ENCODE peak calls at places on chromosomes 2 and 18, in eight cellular contexts. One of them, this sample, is unnamed.
A peak's percentile ranks its signal among the peaks of the same experiment; 100 is the strongest.

GRCh38 chr2:156455366-156455975 is 19.3 kb downstream of the GPD2 start:
- DNase-seq in A549: peak; percentile 65
- DNase-seq in cardiac fibroblast: peak; percentile 74
- DNase-seq in activated CD4-positive, alpha-beta T cell treated with anti-CD3 and anti-CD28 coated beads, Interleukin-2, amount 50 U/mL, for 48 hours: no peak
- DNase-seq in foreskin fibroblast: peak; percentile 80
- DNase-seq in hippocampal formation: no peak
- DNase-seq in SK-N-SH: no peak
- DNase-seq in GM04503: no peak
- DNase-seq in this sample: no peak

GRCh38 chr2:98090951-98091350 is 4.0 kb downstream of the VWA3B start:
- DNase-seq in activated CD4-positive, alpha-beta T cell treated with anti-CD3 and anti-CD28 coated beads, Interleukin-2, amount 50 U/mL, for 48 hours: no peak
- DNase-seq in A549: no peak
- DNase-seq in hippocampal formation: no peak
- DNase-seq in GM04503: no peak
- DNase-seq in foreskin fibroblast: no peak
- DNase-seq in cardiac fibroblast: no peak
- DNase-seq in SK-N-SH: no peak
- DNase-seq in this sample: no peak

GRCh38 chr2:240797914-240798313 is 22.1 kb downstream of the KIF1A start:
- DNase-seq in activated CD4-positive, alpha-beta T cell treated with anti-CD3 and anti-CD28 coated beads, Interleukin-2, amount 50 U/mL, for 48 hours: no peak
- DNase-seq in hippocampal formation: no peak
- DNase-seq in cardiac fibroblast: no peak
- DNase-seq in GM04503: no peak
- DNase-seq in SK-N-SH: no peak
- DNase-seq in A549: no peak
- DNase-seq in foreskin fibroblast: no peak
- DNase-seq in this sample: no peak

GRCh38 chr18:64618390-64618789 is 469.5 kb upstream of the LINC00305 start:
- DNase-seq in activated CD4-positive, alpha-beta T cell treated with anti-CD3 and anti-CD28 coated beads, Interleukin-2, amount 50 U/mL, for 48 hours: no peak
- DNase-seq in cardiac fibroblast: no peak
- DNase-seq in foreskin fibroblast: no peak
- DNase-seq in A549: no peak
- DNase-seq in SK-N-SH: no peak
- DNase-seq in GM04503: no peak
- DNase-seq in hippocampal formation: no peak
- DNase-seq in this sample: no peak

GRCh38 chr2:102668171-102668570 is 48.8 kb downstream of the SLC9A2 start:
- DNase-seq in SK-N-SH: no peak
- DNase-seq in GM04503: no peak
- DNase-seq in hippocampal formation: no peak
- DNase-seq in foreskin fibroblast: no peak
- DNase-seq in activated CD4-positive, alpha-beta T cell treated with anti-CD3 and anti-CD28 coated beads, Interleukin-2, amount 50 U/mL, for 48 hours: no peak
- DNase-seq in A549: no peak
- DNase-seq in cardiac fibroblast: no peak
- DNase-seq in this sample: no peak

GRCh38 chr18:41842886-41843285 is 112.1 kb upstream of the PIK3C3 start:
- DNase-seq in cardiac fibroblast: peak; percentile 52
- DNase-seq in hippocampal formation: no peak
- DNase-seq in activated CD4-positive, alpha-beta T cell treated with anti-CD3 and anti-CD28 coated beads, Interleukin-2, amount 50 U/mL, for 48 hours: no peak
- DNase-seq in SK-N-SH: no peak
- DNase-seq in foreskin fibroblast: peak; percentile 31
- DNase-seq in GM04503: no peak
- DNase-seq in A549: no peak
- DNase-seq in this sample: no peak

GRCh38 chr2:215439404-215439803 is 3.5 kb upstream of the FN1 start:
- DNase-seq in activated CD4-positive, alpha-beta T cell treated with anti-CD3 and anti-CD28 coated beads, Interleukin-2, amount 50 U/mL, for 48 hours: no peak
- DNase-seq in cardiac fibroblast: peak; percentile 33
- DNase-seq in hippocampal formation: no peak
- DNase-seq in GM04503: no peak
- DNase-seq in A549: no peak
- DNase-seq in foreskin fibroblast: no peak
- DNase-seq in SK-N-SH: no peak
- DNase-seq in this sample: no peak

GRCh38 chr2:203599509-203599908 is 64.4 kb upstream of the RAPH1 start:
- DNase-seq in activated CD4-positive, alpha-beta T cell treated with anti-CD3 and anti-CD28 coated beads, Interleukin-2, amount 50 U/mL, for 48 hours: no peak
- DNase-seq in A549: no peak
- DNase-seq in hippocampal formation: no peak
- DNase-seq in cardiac fibroblast: no peak
- DNase-seq in SK-N-SH: no peak
- DNase-seq in foreskin fibroblast: no peak
- DNase-seq in GM04503: no peak
- DNase-seq in this sample: no peak

GRCh38 chr18:73785276-73785675 is 362.4 kb downstream of the FBXO15 start:
- DNase-seq in A549: no peak
- DNase-seq in GM04503: no peak
- DNase-seq in hippocampal formation: no peak
- DNase-seq in cardiac fibroblast: peak; percentile 72
- DNase-seq in SK-N-SH: no peak
- DNase-seq in foreskin fibroblast: peak; percentile 57
- DNase-seq in activated CD4-positive, alpha-beta T cell treated with anti-CD3 and anti-CD28 coated beads, Interleukin-2, amount 50 U/mL, for 48 hours: no peak
- DNase-seq in this sample: no peak

GRCh38 chr18:56085561-56085960 is 497.6 kb upstream of the TCF4 start:
- DNase-seq in GM04503: peak; percentile 89
- DNase-seq in hippocampal formation: no peak
- DNase-seq in activated CD4-positive, alpha-beta T cell treated with anti-CD3 and anti-CD28 coated beads, Interleukin-2, amount 50 U/mL, for 48 hours: no peak
- DNase-seq in SK-N-SH: no peak
- DNase-seq in A549: no peak
- DNase-seq in foreskin fibroblast: peak; percentile 76
- DNase-seq in cardiac fibroblast: peak; percentile 94
- DNase-seq in this sample: no peak

GRCh38 chr2:179720173-179720772 is 141.1 kb downstream of the ZNF385B start:
- DNase-seq in A549: no peak
- DNase-seq in hippocampal formation: no peak
- DNase-seq in GM04503: no peak
- DNase-seq in cardiac fibroblast: no peak
- DNase-seq in foreskin fibroblast: no peak
- DNase-seq in SK-N-SH: no peak
- DNase-seq in activated CD4-positive, alpha-beta T cell treated with anti-CD3 and anti-CD28 coated beads, Interleukin-2, amount 50 U/mL, for 48 hours: no peak
- DNase-seq in this sample: no peak

GRCh38 chr2:173969886-173970285 is 4.7 kb upstream of the SP3 start:
- DNase-seq in SK-N-SH: no peak
- DNase-seq in foreskin fibroblast: peak; percentile 66
- DNase-seq in hippocampal formation: no peak
- DNase-seq in A549: no peak
- DNase-seq in activated CD4-positive, alpha-beta T cell treated with anti-CD3 and anti-CD28 coated beads, Interleukin-2, amount 50 U/mL, for 48 hours: no peak
- DNase-seq in cardiac fibroblast: peak; percentile 49
- DNase-seq in GM04503: no peak
- DNase-seq in this sample: no peak

GRCh38 chr2:84280873-84281272 is 178.2 kb downstream of the SUCLG1 start:
- DNase-seq in hippocampal formation: no peak
- DNase-seq in foreskin fibroblast: no peak
- DNase-seq in A549: no peak
- DNase-seq in activated CD4-positive, alpha-beta T cell treated with anti-CD3 and anti-CD28 coated beads, Interleukin-2, amount 50 U/mL, for 48 hours: no peak
- DNase-seq in SK-N-SH: no peak
- DNase-seq in cardiac fibroblast: no peak
- DNase-seq in GM04503: no peak
- DNase-seq in this sample: no peak

GRCh38 chr2:164599954-164600589 is 21.2 kb downstream of the GRB14 start:
- DNase-seq in hippocampal formation: no peak
- DNase-seq in SK-N-SH: peak; percentile 55
- DNase-seq in activated CD4-positive, alpha-beta T cell treated with anti-CD3 and anti-CD28 coated beads, Interleukin-2, amount 50 U/mL, for 48 hours: no peak
- DNase-seq in GM04503: peak; percentile 17
- DNase-seq in A549: peak; percentile 53
- DNase-seq in foreskin fibroblast: peak; percentile 77
- DNase-seq in cardiac fibroblast: peak; percentile 92
- DNase-seq in this sample: peak; percentile 22

GRCh38 chr18:72470391-72470790 is 73.8 kb downstream of the CBLN2 start:
- DNase-seq in hippocampal formation: no peak
- DNase-seq in A549: no peak
- DNase-seq in GM04503: no peak
- DNase-seq in SK-N-SH: no peak
- DNase-seq in cardiac fibroblast: no peak
- DNase-seq in foreskin fibroblast: peak; percentile 57
- DNase-seq in activated CD4-positive, alpha-beta T cell treated with anti-CD3 and anti-CD28 coated beads, Interleukin-2, amount 50 U/mL, for 48 hours: no peak
- DNase-seq in this sample: no peak

GRCh38 chr2:39542523-39542922 is 105.4 kb upstream of the MAP4K3 start:
- DNase-seq in A549: no peak
- DNase-seq in activated CD4-positive, alpha-beta T cell treated with anti-CD3 and anti-CD28 coated beads, Interleukin-2, amount 50 U/mL, for 48 hours: no peak
- DNase-seq in SK-N-SH: peak; percentile 62
- DNase-seq in foreskin fibroblast: no peak
- DNase-seq in hippocampal formation: no peak
- DNase-seq in GM04503: no peak
- DNase-seq in cardiac fibroblast: no peak
- DNase-seq in this sample: no peak

GRCh38 chr2:74685408-74685807 is 31.4 kb downstream of the SEMA4F start:
- DNase-seq in hippocampal formation: no peak
- DNase-seq in foreskin fibroblast: no peak
- DNase-seq in A549: no peak
- DNase-seq in cardiac fibroblast: no peak
- DNase-seq in SK-N-SH: no peak
- DNase-seq in GM04503: no peak
- DNase-seq in activated CD4-positive, alpha-beta T cell treated with anti-CD3 and anti-CD28 coated beads, Interleukin-2, amount 50 U/mL, for 48 hours: no peak
- DNase-seq in this sample: no peak

GRCh38 chr2:55140316-55141219 is 90.3 kb upstream of the RTN4 start:
- DNase-seq in cardiac fibroblast: no peak
- DNase-seq in A549: no peak
- DNase-seq in foreskin fibroblast: no peak
- DNase-seq in activated CD4-positive, alpha-beta T cell treated with anti-CD3 and anti-CD28 coated beads, Interleukin-2, amount 50 U/mL, for 48 hours: no peak
- DNase-seq in GM04503: no peak
- DNase-seq in hippocampal formation: no peak
- DNase-seq in SK-N-SH: no peak
- DNase-seq in this sample: no peak

GRCh38 chr2:190340369-190340768 is 3.0 kb upstream of the INPP1 start:
- DNase-seq in A549: no peak
- DNase-seq in GM04503: no peak
- DNase-seq in cardiac fibroblast: peak; percentile 52
- DNase-seq in activated CD4-positive, alpha-beta T cell treated with anti-CD3 and anti-CD28 coated beads, Interleukin-2, amount 50 U/mL, for 48 hours: no peak
- DNase-seq in hippocampal formation: no peak
- DNase-seq in foreskin fibroblast: peak; percentile 44
- DNase-seq in SK-N-SH: no peak
- DNase-seq in this sample: no peak

GRCh38 chr2:202164409-202164808 is 74.0 kb downstream of the SUMO1 start:
- DNase-seq in activated CD4-positive, alpha-beta T cell treated with anti-CD3 and anti-CD28 coated beads, Interleukin-2, amount 50 U/mL, for 48 hours: no peak
- DNase-seq in hippocampal formation: no peak
- DNase-seq in GM04503: no peak
- DNase-seq in cardiac fibroblast: no peak
- DNase-seq in foreskin fibroblast: no peak
- DNase-seq in A549: no peak
- DNase-seq in SK-N-SH: no peak
- DNase-seq in this sample: no peak

GRCh38 chr2:20135631-20136050 is 84.2 kb upstream of the LAPTM4A start:
- DNase-seq in GM04503: no peak
- DNase-seq in A549: peak; percentile 71
- DNase-seq in SK-N-SH: peak; percentile 89
- DNase-seq in hippocampal formation: peak; percentile 37
- DNase-seq in activated CD4-positive, alpha-beta T cell treated with anti-CD3 and anti-CD28 coated beads, Interleukin-2, amount 50 U/mL, for 48 hours: peak; percentile 53
- DNase-seq in foreskin fibroblast: peak; percentile 89
- DNase-seq in cardiac fibroblast: peak; percentile 71
- DNase-seq in this sample: peak; percentile 28

GRCh38 chr18:76371804-76372203 is 123.2 kb downstream of the ZNF516 start:
- DNase-seq in hippocampal formation: no peak
- DNase-seq in SK-N-SH: no peak
- DNase-seq in cardiac fibroblast: no peak
- DNase-seq in activated CD4-positive, alpha-beta T cell treated with anti-CD3 and anti-CD28 coated beads, Interleukin-2, amount 50 U/mL, for 48 hours: no peak
- DNase-seq in A549: no peak
- DNase-seq in foreskin fibroblast: no peak
- DNase-seq in GM04503: no peak
- DNase-seq in this sample: no peak

GRCh38 chr18:28045176-28045810 is 131.6 kb downstream of the CDH2 start:
- DNase-seq in activated CD4-positive, alpha-beta T cell treated with anti-CD3 and anti-CD28 coated beads, Interleukin-2, amount 50 U/mL, for 48 hours: no peak
- DNase-seq in GM04503: no peak
- DNase-seq in cardiac fibroblast: peak; percentile 92
- DNase-seq in hippocampal formation: no peak
- DNase-seq in SK-N-SH: no peak
- DNase-seq in A549: no peak
- DNase-seq in foreskin fibroblast: peak; percentile 40
- DNase-seq in this sample: no peak

GRCh38 chr2:39506215-39506614 is 69.1 kb upstream of the MAP4K3 start:
- DNase-seq in SK-N-SH: no peak
- DNase-seq in hippocampal formation: no peak
- DNase-seq in A549: no peak
- DNase-seq in activated CD4-positive, alpha-beta T cell treated with anti-CD3 and anti-CD28 coated beads, Interleukin-2, amount 50 U/mL, for 48 hours: no peak
- DNase-seq in GM04503: no peak
- DNase-seq in cardiac fibroblast: peak; percentile 42
- DNase-seq in foreskin fibroblast: no peak
- DNase-seq in this sample: no peak

GRCh38 chr2:235270951-235271350 is 222.9 kb upstream of the AGAP1 start:
- DNase-seq in A549: no peak
- DNase-seq in SK-N-SH: no peak
- DNase-seq in activated CD4-positive, alpha-beta T cell treated with anti-CD3 and anti-CD28 coated beads, Interleukin-2, amount 50 U/mL, for 48 hours: peak; percentile 72
- DNase-seq in hippocampal formation: no peak
- DNase-seq in cardiac fibroblast: peak; percentile 82
- DNase-seq in GM04503: peak; percentile 44
- DNase-seq in foreskin fibroblast: peak; percentile 46
- DNase-seq in this sample: peak; percentile 31

GRCh38 chr2:68746408-68746807 is 11.8 kb downstream of the ARHGAP25 start:
- DNase-seq in GM04503: no peak
- DNase-seq in hippocampal formation: no peak
- DNase-seq in SK-N-SH: no peak
- DNase-seq in foreskin fibroblast: no peak
- DNase-seq in A549: no peak
- DNase-seq in activated CD4-positive, alpha-beta T cell treated with anti-CD3 and anti-CD28 coated beads, Interleukin-2, amount 50 U/mL, for 48 hours: no peak
- DNase-seq in cardiac fibroblast: no peak
- DNase-seq in this sample: no peak

GRCh38 chr2:120313695-120314615 is 32.0 kb upstream of the INHBB start:
- DNase-seq in foreskin fibroblast: peak; percentile 22
- DNase-seq in hippocampal formation: no peak
- DNase-seq in A549: no peak
- DNase-seq in activated CD4-positive, alpha-beta T cell treated with anti-CD3 and anti-CD28 coated beads, Interleukin-2, amount 50 U/mL, for 48 hours: no peak
- DNase-seq in GM04503: no peak
- DNase-seq in cardiac fibroblast: no peak
- DNase-seq in SK-N-SH: no peak
- DNase-seq in this sample: no peak

GRCh38 chr2:104790901-104791495 is 62.9 kb upstream of the POU3F3 start:
- DNase-seq in foreskin fibroblast: no peak
- DNase-seq in SK-N-SH: no peak
- DNase-seq in hippocampal formation: no peak
- DNase-seq in cardiac fibroblast: no peak
- DNase-seq in A549: no peak
- DNase-seq in GM04503: no peak
- DNase-seq in activated CD4-positive, alpha-beta T cell treated with anti-CD3 and anti-CD28 coated beads, Interleukin-2, amount 50 U/mL, for 48 hours: no peak
- DNase-seq in this sample: no peak

GRCh38 chr2:88666576-88666975 is 24.9 kb upstream of the RPIA start:
- DNase-seq in SK-N-SH: no peak
- DNase-seq in foreskin fibroblast: no peak
- DNase-seq in cardiac fibroblast: no peak
- DNase-seq in A549: no peak
- DNase-seq in GM04503: no peak
- DNase-seq in activated CD4-positive, alpha-beta T cell treated with anti-CD3 and anti-CD28 coated beads, Interleukin-2, amount 50 U/mL, for 48 hours: no peak
- DNase-seq in hippocampal formation: no peak
- DNase-seq in this sample: no peak

GRCh38 chr2:127066942-127067341 is 40.0 kb downstream of the BIN1 start:
- DNase-seq in A549: no peak
- DNase-seq in foreskin fibroblast: peak; percentile 76
- DNase-seq in activated CD4-positive, alpha-beta T cell treated with anti-CD3 and anti-CD28 coated beads, Interleukin-2, amount 50 U/mL, for 48 hours: no peak
- DNase-seq in cardiac fibroblast: peak; percentile 83
- DNase-seq in SK-N-SH: no peak
- DNase-seq in GM04503: peak; percentile 19
- DNase-seq in hippocampal formation: no peak
- DNase-seq in this sample: no peak

GRCh38 chr2:70132244-70133126 is 45.2 kb downstream of the PCBP1 start:
- DNase-seq in GM04503: no peak
- DNase-seq in A549: peak; percentile 53
- DNase-seq in activated CD4-positive, alpha-beta T cell treated with anti-CD3 and anti-CD28 coated beads, Interleukin-2, amount 50 U/mL, for 48 hours: peak; percentile 48
- DNase-seq in foreskin fibroblast: peak; percentile 74
- DNase-seq in cardiac fibroblast: peak; percentile 75
- DNase-seq in hippocampal formation: peak; percentile 62
- DNase-seq in SK-N-SH: peak; percentile 44
- DNase-seq in this sample: peak; percentile 58

GRCh38 chr18:80167947-80168745 is 59.1 kb downstream of the ADNP2 start:
- DNase-seq in SK-N-SH: no peak
- DNase-seq in cardiac fibroblast: no peak
- DNase-seq in foreskin fibroblast: peak; percentile 15
- DNase-seq in A549: no peak
- DNase-seq in GM04503: no peak
- DNase-seq in hippocampal formation: no peak
- DNase-seq in activated CD4-positive, alpha-beta T cell treated with anti-CD3 and anti-CD28 coated beads, Interleukin-2, amount 50 U/mL, for 48 hours: no peak
- DNase-seq in this sample: no peak

GRCh38 chr2:238227587-238228032 is 12.2 kb downstream of the HES6 start:
- DNase-seq in A549: no peak
- DNase-seq in cardiac fibroblast: no peak
- DNase-seq in GM04503: no peak
- DNase-seq in SK-N-SH: no peak
- DNase-seq in hippocampal formation: no peak
- DNase-seq in foreskin fibroblast: no peak
- DNase-seq in activated CD4-positive, alpha-beta T cell treated with anti-CD3 and anti-CD28 coated beads, Interleukin-2, amount 50 U/mL, for 48 hours: no peak
- DNase-seq in this sample: no peak

GRCh38 chr2:33241581-33241980 is 234.9 kb upstream of the RASGRP3 start:
- DNase-seq in hippocampal formation: no peak
- DNase-seq in activated CD4-positive, alpha-beta T cell treated with anti-CD3 and anti-CD28 coated beads, Interleukin-2, amount 50 U/mL, for 48 hours: no peak
- DNase-seq in foreskin fibroblast: no peak
- DNase-seq in SK-N-SH: no peak
- DNase-seq in GM04503: no peak
- DNase-seq in A549: no peak
- DNase-seq in cardiac fibroblast: peak; percentile 45
- DNase-seq in this sample: no peak

This sample was measured in stimulated activated naive B cell treated with anti-CD40 and anti-IgM and Interleukin-4, amounts not matched to agents 10 μg/mL and 1 μg/mL and 100 μg/mL, for 72 hours.